ENCODE peak calls at places on chromosomes 13 and 19, in four cellular contexts. Z is gastrocnemius medialis, G is substantia nigra, P is uterus. S is an unnamed sample.

GRCh38 chr19:48390188-48391099 is 907 bp downstream of the KDELR1 start:
- DNase-seq in Z (peak; percentile 46), P (peak; percentile 42), G (peak; percentile 46), S (no peak)

GRCh38 chr13:31945202-31945978 is 86.2 kb upstream of the FRY start:
- DNase-seq in G (no peak), Z (peak; percentile 77), P (peak; percentile 44), S (peak; percentile 11)

GRCh38 chr19:48271531-48272151 is 1.8 kb downstream of the ZNF114 start:
- DNase-seq in Z (no peak), G (no peak), P (peak; percentile 28), S (no peak)

GRCh38 chr13:73465629-73465974 is 406.8 kb downstream of the KLF5 start:
- DNase-seq in Z (no peak), G (no peak), P (no peak), S (peak; percentile 5)

GRCh38 chr13:26538363-26539317 is 18.8 kb upstream of the WASF3 start:
- DNase-seq in Z (no peak), G (no peak), P (no peak), S (no peak)

GRCh38 chr13:71149498-71150363 is 717.3 kb downstream of the DACH1 start:
- DNase-seq in G (no peak), P (no peak), Z (no peak), S (no peak)

GRCh38 chr19:16067205-16067938 is 8.9 kb upstream of the TPM4 start:
- DNase-seq in G (no peak), Z (no peak), P (peak; percentile 92), S (no peak)

GRCh38 chr13:112997188-112998135 is 28.4 kb downstream of the MCF2L start:
- DNase-seq in P (no peak), G (no peak), Z (no peak), S (no peak)

GRCh38 chr19:10544242-10544752 is 593 bp downstream of the ATG4D start:
- DNase-seq in G (no peak), Z (peak; percentile 69), P (no peak), S (no peak)

GRCh38 chr13:25948910-25949309 is 102.9 kb downstream of the SHISA2 start:
- DNase-seq in G (no peak), P (no peak), Z (no peak), S (no peak)

GRCh38 chr13:39251340-39251739 is 213.1 kb downstream of the NHLRC3 start:
- DNase-seq in G (no peak), Z (no peak), P (no peak), S (no peak)

GRCh38 chr13:34201050-34201913 is 383.3 kb downstream of the RFC3 start:
- DNase-seq in G (no peak), Z (no peak), P (no peak), S (no peak)

GRCh38 chr19:18987456-18987855 is 45.9 kb downstream of the SUGP2 start:
- DNase-seq in P (no peak), G (no peak), Z (no peak), S (no peak)

GRCh38 chr13:113545455-113545930 is 39.1 kb upstream of the TFDP1 start:
- DNase-seq in G (no peak), P (no peak), Z (no peak), S (no peak)

GRCh38 chr19:2617393-2618165 is 84.9 kb downstream of the GNG7 start:
- DNase-seq in G (no peak), P (no peak), Z (no peak), S (no peak)

GRCh38 chr13:114211446-114211845 is 23.3 kb upstream of the CDC16 start:
- DNase-seq in Z (no peak), G (no peak), P (no peak), S (no peak)

GRCh38 chr13:99336750-99337149 is 29.6 kb upstream of the GPR183 start:
- DNase-seq in G (no peak), P (no peak), Z (no peak), S (no peak)

S was measured in HTR-8/SVneo.